ENCODE peak calls at places on chromosomes 6 and 20, in nine cellular contexts. One of them, this sample, is unnamed.

GRCh38 chr6:149094156-149094555 is 223.4 kb upstream of the TAB2 start:
- DNase-seq in foreskin keratinocyte: no peak
- DNase-seq in naive thymus-derived CD4-positive, alpha-beta T cell: no peak
- DNase-seq in CD8-positive, alpha-beta T cell: no peak
- DNase-seq in GM23248: peak
- DNase-seq in cardiac muscle cell: peak
- DNase-seq in lung: no peak
- DNase-seq in ovary: no peak
- DNase-seq in stomach: no peak
- DNase-seq in this sample: no peak

GRCh38 chr20:40558212-40558611 is 130.8 kb downstream of the MAFB start:
- DNase-seq in GM23248: no peak
- DNase-seq in CD8-positive, alpha-beta T cell: no peak
- DNase-seq in naive thymus-derived CD4-positive, alpha-beta T cell: no peak
- DNase-seq in stomach: no peak
- DNase-seq in lung: no peak
- DNase-seq in foreskin keratinocyte: no peak
- DNase-seq in cardiac muscle cell: no peak
- DNase-seq in ovary: no peak
- DNase-seq in this sample: no peak

GRCh38 chr6:17846762-17847161 is 140.0 kb upstream of the NUP153 start:
- DNase-seq in ovary: no peak
- DNase-seq in cardiac muscle cell: no peak
- DNase-seq in GM23248: no peak
- DNase-seq in CD8-positive, alpha-beta T cell: no peak
- DNase-seq in stomach: no peak
- DNase-seq in lung: no peak
- DNase-seq in naive thymus-derived CD4-positive, alpha-beta T cell: no peak
- DNase-seq in foreskin keratinocyte: no peak
- DNase-seq in this sample: no peak

GRCh38 chr6:108966855-108967755 is 118.9 kb downstream of the ARMC2 start:
- DNase-seq in naive thymus-derived CD4-positive, alpha-beta T cell: no peak
- DNase-seq in GM23248: peak
- DNase-seq in cardiac muscle cell: peak
- DNase-seq in ovary: peak
- DNase-seq in CD8-positive, alpha-beta T cell: peak
- DNase-seq in stomach: peak
- DNase-seq in foreskin keratinocyte: no peak
- DNase-seq in lung: peak
- DNase-seq in this sample: no peak

GRCh38 chr6:108576724-108577123 is 16.0 kb downstream of the FOXO3 start:
- DNase-seq in stomach: no peak
- DNase-seq in GM23248: no peak
- DNase-seq in CD8-positive, alpha-beta T cell: no peak
- DNase-seq in naive thymus-derived CD4-positive, alpha-beta T cell: no peak
- DNase-seq in ovary: no peak
- DNase-seq in cardiac muscle cell: peak
- DNase-seq in lung: no peak
- DNase-seq in foreskin keratinocyte: no peak
- DNase-seq in this sample: no peak

GRCh38 chr20:38973546-38974120 is 11.5 kb downstream of the DHX35 start:
- DNase-seq in GM23248: peak
- DNase-seq in naive thymus-derived CD4-positive, alpha-beta T cell: no peak
- DNase-seq in lung: no peak
- DNase-seq in ovary: peak
- DNase-seq in cardiac muscle cell: peak
- DNase-seq in CD8-positive, alpha-beta T cell: no peak
- DNase-seq in stomach: peak
- DNase-seq in foreskin keratinocyte: no peak
- DNase-seq in this sample: no peak

GRCh38 chr6:109507490-109508072 is 24.6 kb upstream of the ZBTB24 start:
- DNase-seq in GM23248: no peak
- DNase-seq in lung: peak
- DNase-seq in CD8-positive, alpha-beta T cell: no peak
- DNase-seq in ovary: no peak
- DNase-seq in stomach: no peak
- DNase-seq in cardiac muscle cell: no peak
- DNase-seq in naive thymus-derived CD4-positive, alpha-beta T cell: no peak
- DNase-seq in foreskin keratinocyte: no peak
- DNase-seq in this sample: no peak

GRCh38 chr6:52681416-52681815 is 10.5 kb downstream of the TMEM14A start:
- DNase-seq in naive thymus-derived CD4-positive, alpha-beta T cell: no peak
- DNase-seq in lung: no peak
- DNase-seq in stomach: no peak
- DNase-seq in ovary: no peak
- DNase-seq in foreskin keratinocyte: no peak
- DNase-seq in cardiac muscle cell: no peak
- DNase-seq in GM23248: no peak
- DNase-seq in CD8-positive, alpha-beta T cell: no peak
- DNase-seq in this sample: no peak

GRCh38 chr6:69138173-69138572 is 503.1 kb downstream of the ADGRB3 start:
- DNase-seq in naive thymus-derived CD4-positive, alpha-beta T cell: no peak
- DNase-seq in cardiac muscle cell: no peak
- DNase-seq in GM23248: no peak
- DNase-seq in ovary: no peak
- DNase-seq in CD8-positive, alpha-beta T cell: no peak
- DNase-seq in lung: no peak
- DNase-seq in stomach: no peak
- DNase-seq in foreskin keratinocyte: no peak
- DNase-seq in this sample: no peak

GRCh38 chr20:25280051-25280573 is 32.2 kb downstream of the PYGB start:
- DNase-seq in CD8-positive, alpha-beta T cell: no peak
- DNase-seq in naive thymus-derived CD4-positive, alpha-beta T cell: no peak
- DNase-seq in lung: no peak
- DNase-seq in stomach: peak
- DNase-seq in cardiac muscle cell: no peak
- DNase-seq in ovary: peak
- DNase-seq in GM23248: no peak
- DNase-seq in foreskin keratinocyte: no peak
- DNase-seq in this sample: no peak

GRCh38 chr6:87066449-87067288 is 28.2 kb downstream of the CGA start:
- DNase-seq in cardiac muscle cell: peak
- DNase-seq in ovary: peak
- DNase-seq in foreskin keratinocyte: no peak
- DNase-seq in lung: no peak
- DNase-seq in naive thymus-derived CD4-positive, alpha-beta T cell: no peak
- DNase-seq in stomach: peak
- DNase-seq in GM23248: peak
- DNase-seq in CD8-positive, alpha-beta T cell: peak
- DNase-seq in this sample: no peak

GRCh38 chr6:43115365-43115764 is 39.3 kb downstream of the PTK7 start:
- DNase-seq in GM23248: peak
- DNase-seq in cardiac muscle cell: no peak
- DNase-seq in naive thymus-derived CD4-positive, alpha-beta T cell: no peak
- DNase-seq in lung: no peak
- DNase-seq in CD8-positive, alpha-beta T cell: no peak
- DNase-seq in foreskin keratinocyte: peak
- DNase-seq in ovary: no peak
- DNase-seq in stomach: no peak
- DNase-seq in this sample: no peak

GRCh38 chr6:24228681-24229255 is 102.8 kb downstream of the NRSN1 start:
- DNase-seq in lung: no peak
- DNase-seq in stomach: no peak
- DNase-seq in GM23248: peak
- DNase-seq in foreskin keratinocyte: no peak
- DNase-seq in ovary: no peak
- DNase-seq in naive thymus-derived CD4-positive, alpha-beta T cell: no peak
- DNase-seq in cardiac muscle cell: peak
- DNase-seq in CD8-positive, alpha-beta T cell: no peak
- DNase-seq in this sample: no peak

GRCh38 chr20:34328928-34329677 is 25.9 kb upstream of the AHCY start:
- DNase-seq in cardiac muscle cell: no peak
- DNase-seq in GM23248: no peak
- DNase-seq in foreskin keratinocyte: no peak
- DNase-seq in stomach: no peak
- DNase-seq in ovary: no peak
- DNase-seq in lung: no peak
- DNase-seq in naive thymus-derived CD4-positive, alpha-beta T cell: no peak
- DNase-seq in CD8-positive, alpha-beta T cell: no peak
- DNase-seq in this sample: no peak

GRCh38 chr20:31630187-31630790 is 7.4 kb upstream of the COX4I2 start:
- DNase-seq in cardiac muscle cell: peak
- DNase-seq in foreskin keratinocyte: no peak
- DNase-seq in ovary: no peak
- DNase-seq in GM23248: no peak
- DNase-seq in naive thymus-derived CD4-positive, alpha-beta T cell: no peak
- DNase-seq in CD8-positive, alpha-beta T cell: no peak
- DNase-seq in lung: no peak
- DNase-seq in stomach: peak
- DNase-seq in this sample: no peak

GRCh38 chr6:88361298-88361697 is 195.2 kb upstream of the CNR1 start:
- DNase-seq in ovary: no peak
- DNase-seq in foreskin keratinocyte: no peak
- DNase-seq in naive thymus-derived CD4-positive, alpha-beta T cell: no peak
- DNase-seq in lung: no peak
- DNase-seq in cardiac muscle cell: no peak
- DNase-seq in CD8-positive, alpha-beta T cell: no peak
- DNase-seq in GM23248: no peak
- DNase-seq in stomach: no peak
- DNase-seq in this sample: no peak

GRCh38 chr6:88359530-88360202 is 193.5 kb upstream of the CNR1 start:
- DNase-seq in foreskin keratinocyte: no peak
- DNase-seq in ovary: no peak
- DNase-seq in lung: no peak
- DNase-seq in naive thymus-derived CD4-positive, alpha-beta T cell: no peak
- DNase-seq in cardiac muscle cell: no peak
- DNase-seq in CD8-positive, alpha-beta T cell: no peak
- DNase-seq in GM23248: peak
- DNase-seq in stomach: no peak
- DNase-seq in this sample: no peak

GRCh38 chr6:88358846-88359245 is 192.7 kb upstream of the CNR1 start:
- DNase-seq in GM23248: peak
- DNase-seq in naive thymus-derived CD4-positive, alpha-beta T cell: no peak
- DNase-seq in lung: no peak
- DNase-seq in stomach: no peak
- DNase-seq in cardiac muscle cell: peak
- DNase-seq in foreskin keratinocyte: no peak
- DNase-seq in CD8-positive, alpha-beta T cell: no peak
- DNase-seq in ovary: no peak
- DNase-seq in this sample: no peak

GRCh38 chr6:88361754-88362153 is 195.6 kb upstream of the CNR1 start:
- DNase-seq in GM23248: no peak
- DNase-seq in foreskin keratinocyte: no peak
- DNase-seq in stomach: no peak
- DNase-seq in ovary: no peak
- DNase-seq in CD8-positive, alpha-beta T cell: no peak
- DNase-seq in lung: no peak
- DNase-seq in cardiac muscle cell: no peak
- DNase-seq in naive thymus-derived CD4-positive, alpha-beta T cell: no peak
- DNase-seq in this sample: no peak

DNA sequence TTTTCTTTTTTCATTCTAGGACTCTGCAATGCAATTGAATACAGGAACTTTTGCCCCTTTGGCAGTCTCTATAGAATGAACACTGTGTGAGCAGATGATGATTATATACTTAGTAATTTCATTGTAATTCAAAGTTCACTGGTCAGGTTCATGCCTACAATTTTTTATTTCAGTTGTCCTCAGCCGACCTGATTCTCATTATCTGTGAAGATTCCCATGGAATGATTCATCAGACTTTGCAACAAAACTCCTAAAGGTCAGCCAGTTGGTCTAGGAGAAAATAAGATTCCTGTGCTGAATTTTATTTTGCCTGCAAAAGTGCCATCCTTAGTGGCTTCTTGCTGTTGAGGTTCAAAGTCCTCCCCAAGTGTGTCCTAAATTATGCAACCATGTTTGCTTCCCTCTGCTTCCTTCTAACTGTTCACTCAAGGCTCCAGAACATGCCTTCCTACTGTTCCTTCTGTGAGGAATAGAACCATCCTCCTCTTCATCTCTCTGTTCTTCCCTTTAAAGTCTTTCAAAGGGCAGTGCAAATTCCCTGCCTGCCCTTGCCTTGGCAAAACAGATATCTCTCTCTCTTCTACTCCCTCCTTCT is 194.2 kb upstream of the CNR1 start:
- DNase-seq in foreskin keratinocyte: no peak
- DNase-seq in ovary: no peak
- DNase-seq in cardiac muscle cell: peak
- DNase-seq in CD8-positive, alpha-beta T cell: no peak
- DNase-seq in GM23248: peak
- DNase-seq in naive thymus-derived CD4-positive, alpha-beta T cell: no peak
- DNase-seq in stomach: no peak
- DNase-seq in lung: no peak
- DNase-seq in this sample: no peak
- H3K27ac ChIP-seq in foreskin keratinocyte: no peak
- H3K27ac ChIP-seq in ovary: no peak
- H3K27ac ChIP-seq in cardiac muscle cell: no peak
- H3K27ac ChIP-seq in CD8-positive, alpha-beta T cell: no peak
- H3K27ac ChIP-seq in GM23248: peak
- H3K27ac ChIP-seq in naive thymus-derived CD4-positive, alpha-beta T cell: no peak
- H3K27ac ChIP-seq in stomach: no peak
- H3K27ac ChIP-seq in lung: no peak
- H3K27ac ChIP-seq in this sample: no peak

DNA sequence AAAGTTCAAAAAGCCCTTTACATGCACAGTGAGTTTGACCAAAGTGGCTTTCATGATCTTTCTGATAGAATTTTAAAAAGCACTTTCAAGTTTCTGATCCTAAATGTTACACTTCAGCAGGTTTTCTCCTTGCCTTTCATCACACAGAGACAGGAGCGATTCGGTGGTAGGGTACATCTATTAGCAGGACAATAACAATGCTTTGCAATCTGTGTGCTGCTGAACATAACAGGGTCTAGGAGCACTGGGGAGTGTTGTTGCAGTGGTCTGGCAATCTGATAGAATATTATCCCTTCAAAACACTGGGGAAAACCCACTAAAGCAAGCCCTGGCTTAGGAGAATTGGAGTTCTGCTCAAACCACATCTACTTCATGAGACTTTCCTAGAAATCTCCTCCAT is 128.0 kb upstream of the EEF1E1 start:
- DNase-seq in stomach: no peak
- DNase-seq in ovary: no peak
- DNase-seq in naive thymus-derived CD4-positive, alpha-beta T cell: no peak
- DNase-seq in GM23248: no peak
- DNase-seq in lung: no peak
- DNase-seq in foreskin keratinocyte: no peak
- DNase-seq in cardiac muscle cell: no peak
- DNase-seq in CD8-positive, alpha-beta T cell: no peak
- DNase-seq in this sample: no peak
- H3K27ac ChIP-seq in stomach: no peak
- H3K27ac ChIP-seq in ovary: no peak
- H3K27ac ChIP-seq in naive thymus-derived CD4-positive, alpha-beta T cell: no peak
- H3K27ac ChIP-seq in GM23248: no peak
- H3K27ac ChIP-seq in lung: no peak
- H3K27ac ChIP-seq in foreskin keratinocyte: no peak
- H3K27ac ChIP-seq in cardiac muscle cell: no peak
- H3K27ac ChIP-seq in CD8-positive, alpha-beta T cell: no peak
- H3K27ac ChIP-seq in this sample: no peak

GRCh38 chr6:113359155-113360140 is 497.7 kb upstream of the MARCKS start:
- DNase-seq in CD8-positive, alpha-beta T cell: no peak
- DNase-seq in cardiac muscle cell: peak
- DNase-seq in ovary: no peak
- DNase-seq in foreskin keratinocyte: peak
- DNase-seq in stomach: peak
- DNase-seq in lung: no peak
- DNase-seq in GM23248: peak
- DNase-seq in naive thymus-derived CD4-positive, alpha-beta T cell: no peak
- DNase-seq in this sample: no peak
- H3K27ac ChIP-seq in CD8-positive, alpha-beta T cell: no peak
- H3K27ac ChIP-seq in cardiac muscle cell: peak
- H3K27ac ChIP-seq in ovary: no peak
- H3K27ac ChIP-seq in foreskin keratinocyte: peak
- H3K27ac ChIP-seq in stomach: peak
- H3K27ac ChIP-seq in lung: no peak
- H3K27ac ChIP-seq in GM23248: peak
- H3K27ac ChIP-seq in naive thymus-derived CD4-positive, alpha-beta T cell: no peak
- H3K27ac ChIP-seq in this sample: no peak

GRCh38 chr20:63680857-63681608 is 15.4 kb upstream of the TNFRSF6B start:
- DNase-seq in ovary: no peak
- DNase-seq in GM23248: no peak
- DNase-seq in foreskin keratinocyte: no peak
- DNase-seq in CD8-positive, alpha-beta T cell: no peak
- DNase-seq in stomach: no peak
- DNase-seq in cardiac muscle cell: no peak
- DNase-seq in lung: no peak
- DNase-seq in naive thymus-derived CD4-positive, alpha-beta T cell: no peak
- DNase-seq in this sample: no peak
- H3K27ac ChIP-seq in ovary: no peak
- H3K27ac ChIP-seq in GM23248: peak
- H3K27ac ChIP-seq in foreskin keratinocyte: no peak
- H3K27ac ChIP-seq in CD8-positive, alpha-beta T cell: no peak
- H3K27ac ChIP-seq in stomach: peak
- H3K27ac ChIP-seq in cardiac muscle cell: no peak
- H3K27ac ChIP-seq in lung: peak
- H3K27ac ChIP-seq in naive thymus-derived CD4-positive, alpha-beta T cell: no peak
- H3K27ac ChIP-seq in this sample: no peak